ENCODE peak calls at places on chromosomes 7 and 10, in five cellular contexts. Z, J, V, H and S are unnamed samples.

GRCh38 chr7:21844742-21845141 is 101.0 kb downstream of the CDCA7L start:
- DNase-seq in H (no peak), J (no peak), V (no peak), Z (no peak), S (no peak)

GRCh38 chr10:100014129-100014762 is 4.5 kb upstream of the DNMBP start:
- DNase-seq in V (no peak), J (no peak), Z (no peak), H (no peak), S (no peak)

GRCh38 chr10:75461672-75462649 is 30.5 kb downstream of the LRMDA start:
- DNase-seq in H (no peak), V (no peak), J (no peak), Z (no peak), S (no peak)

GRCh38 chr7:34107306-34107705 is 202.0 kb downstream of the BMPER start:
- DNase-seq in H (no peak), J (peak; percentile 29), V (no peak), Z (no peak), S (no peak)

GRCh38 chr10:73076361-73077183 is 20.1 kb downstream of the P4HA1 start:
- DNase-seq in Z (no peak), V (peak; percentile 41), H (peak; percentile 90), J (peak; percentile 70), S (no peak)

GRCh38 chr7:94250124-94250523 is 144.6 kb upstream of the COL1A2 start:
- DNase-seq in V (no peak), J (no peak), H (no peak), Z (no peak), S (no peak)

GRCh38 chr7:44286182-44286617 is 39.2 kb downstream of the CAMK2B start:
- DNase-seq in H (peak; percentile 47), Z (peak; percentile 34), V (peak; percentile 3), J (peak; percentile 8), S (no peak)

GRCh38 chr7:102431617-102432298 is 1.6 kb upstream of the ORAI2 start:
- DNase-seq in Z (no peak), V (peak; percentile 66), H (no peak), J (no peak), S (no peak)

GRCh38 chr7:29236071-29236580 is 41.6 kb downstream of the CHN2 start:
- DNase-seq in H (no peak), V (no peak), Z (no peak), J (no peak), S (no peak)

GRCh38 chr7:42238709-42239395 is 1.8 kb upstream of the GLI3 start:
- DNase-seq in Z (no peak), H (peak; percentile 85), J (peak; percentile 70), V (peak; percentile 10), S (peak; percentile 97)

GRCh38 chr10:127872871-127873600 is 19.7 kb downstream of the CLRN3 start:
- DNase-seq in Z (no peak), H (no peak), J (no peak), V (peak; percentile 83), S (no peak)

GRCh38 chr7:94972296-94972695 is 64.9 kb downstream of the PPP1R9A start:
- DNase-seq in J (no peak), H (no peak), Z (no peak), V (no peak), S (no peak)

GRCh38 chr7:10221084-10221483 is 752.6 kb upstream of the PHF14 start:
- DNase-seq in Z (no peak), H (no peak), V (no peak), J (no peak), S (no peak)

GRCh38 chr10:78684954-78685353 is 383.8 kb upstream of the ZMIZ1 start:
- DNase-seq in Z (no peak), H (no peak), V (no peak), J (no peak), S (no peak)

GRCh38 chr7:21064698-21065648 is 278.3 kb upstream of the SP8 start:
- DNase-seq in J (no peak), V (no peak), H (no peak), Z (no peak), S (no peak)

GRCh38 chr7:96075510-96076349 is 246.2 kb downstream of the SLC25A13 start:
- DNase-seq in Z (peak; percentile 53), V (peak; percentile 41), J (peak; percentile 58), H (peak; percentile 72), S (peak; percentile 45)

GRCh38 chr10:20029523-20029922 is 213.3 kb downstream of the PLXDC2 start:
- DNase-seq in Z (no peak), H (no peak), V (no peak), J (no peak), S (no peak)

GRCh38 chr10:30500963-30501504 is 67.0 kb downstream of the MAP3K8 start:
- DNase-seq in V (no peak), H (no peak), J (no peak), Z (no peak), S (no peak)

GRCh38 chr10:99551158-99551557 is 18.4 kb downstream of the NKX2-3 start:
- DNase-seq in V (peak; percentile 57), Z (no peak), H (peak; percentile 89), J (no peak), S (no peak)

GRCh38 chr7:90211391-90212148 is at the start of gene STEAP2:
- DNase-seq in H (peak; percentile 98), Z (peak; percentile 93), J (peak; percentile 95), V (peak; percentile 89), S (peak; percentile 79)

GRCh38 chr7:67854236-67854635 is 857.6 kb downstream of the TYW1 start:
- DNase-seq in H (no peak), V (no peak), J (no peak), Z (no peak), S (no peak)

GRCh38 chr10:77533156-77533886 is 104.3 kb downstream of the KCNMA1 start:
- DNase-seq in H (no peak), Z (no peak), V (no peak), J (no peak), S (no peak)

GRCh38 chr10:5627486-5628044 is 38.8 kb downstream of the ASB13 start:
- DNase-seq in V (no peak), H (no peak), Z (no peak), J (no peak), S (no peak)

DNA sequence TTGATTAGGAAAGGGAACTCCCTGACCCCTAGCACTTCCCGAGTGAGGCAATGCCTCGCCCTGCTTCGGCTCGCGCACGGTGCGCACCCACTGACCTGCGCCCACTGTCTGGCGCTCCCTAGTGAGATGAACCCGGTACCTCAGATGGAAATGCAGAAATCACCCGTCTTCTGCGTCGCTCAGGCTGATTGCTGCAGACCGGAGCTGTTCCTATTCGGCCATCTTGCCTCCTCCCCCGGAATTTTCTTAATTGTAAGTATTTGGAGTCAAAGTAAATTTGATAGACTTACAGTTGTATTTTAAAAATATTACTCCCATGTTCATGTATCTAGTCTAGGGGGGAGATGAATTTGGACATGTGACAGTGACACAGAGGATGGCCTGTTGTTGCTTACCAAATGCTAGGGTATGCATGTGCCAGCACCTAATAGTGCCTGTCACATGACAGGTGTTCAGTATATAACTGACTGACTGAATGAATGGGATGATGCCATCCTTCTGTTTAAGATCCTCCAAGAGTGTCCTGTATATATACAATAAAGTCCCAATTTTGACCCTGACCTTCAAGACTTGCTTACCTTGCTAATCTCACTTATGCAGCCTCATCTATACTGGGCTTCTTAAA is 42.0 kb upstream of the ICA1 start:
- DNase-seq in H (no peak), J (no peak), Z (no peak), V (no peak), S (no peak)
- TF ChIP-seq POLR2A in H (no peak), J (no peak), Z (no peak), V (no peak), S (no peak)

DNA sequence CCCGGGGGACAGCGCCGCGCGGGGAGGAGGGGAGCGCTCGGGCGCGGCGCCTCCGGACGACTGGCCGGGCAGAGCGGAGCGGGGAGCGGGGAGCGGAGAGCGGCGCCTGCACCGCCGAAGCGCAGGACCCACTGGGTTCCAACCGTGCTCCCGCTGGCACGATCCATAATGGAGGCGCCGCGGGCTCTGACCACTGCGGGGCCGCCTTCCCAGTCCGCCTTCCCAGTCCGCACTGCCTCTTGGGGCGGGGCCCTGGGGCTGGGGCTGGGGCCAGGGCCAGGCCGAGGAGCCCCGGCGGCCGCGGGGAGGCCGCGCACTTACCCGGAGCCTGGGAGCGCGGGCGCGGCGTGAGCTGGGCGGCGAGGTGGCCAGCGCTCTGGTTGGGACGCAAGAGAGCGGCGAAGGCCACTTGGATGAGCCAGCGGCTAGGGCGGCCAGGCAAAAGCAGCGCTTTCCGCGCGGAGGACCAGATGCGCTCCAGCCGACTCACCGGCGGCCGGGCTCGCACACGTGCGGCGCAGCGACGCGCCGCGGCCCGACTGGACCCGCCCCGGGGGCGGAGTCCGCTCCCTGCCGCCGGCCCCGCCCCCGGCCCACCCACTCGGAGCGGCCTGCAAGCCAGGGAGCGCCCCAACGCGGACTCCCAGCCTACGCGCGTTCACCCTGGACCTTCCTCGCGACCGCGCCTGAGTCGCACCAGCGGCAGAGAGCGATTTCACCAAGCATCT is at the start of gene PUS7:
- DNase-seq in J (peak; percentile 89), H (peak; percentile 94), V (peak; percentile 91), Z (peak; percentile 84), S (peak; percentile 91)
- TF ChIP-seq POLR2A in J (peak; percentile 83), H (no peak), V (peak; percentile 44), Z (no peak), S (peak; percentile 96)

GRCh38 chr10:44956176-44956575 is 3.4 kb upstream of the RASSF4 start:
- DNase-seq in Z (no peak), H (peak; percentile 34), J (no peak), V (no peak), S (no peak)
- TF ChIP-seq POLR2A in Z (no peak), H (no peak), J (no peak), V (no peak), S (no peak)

DNA sequence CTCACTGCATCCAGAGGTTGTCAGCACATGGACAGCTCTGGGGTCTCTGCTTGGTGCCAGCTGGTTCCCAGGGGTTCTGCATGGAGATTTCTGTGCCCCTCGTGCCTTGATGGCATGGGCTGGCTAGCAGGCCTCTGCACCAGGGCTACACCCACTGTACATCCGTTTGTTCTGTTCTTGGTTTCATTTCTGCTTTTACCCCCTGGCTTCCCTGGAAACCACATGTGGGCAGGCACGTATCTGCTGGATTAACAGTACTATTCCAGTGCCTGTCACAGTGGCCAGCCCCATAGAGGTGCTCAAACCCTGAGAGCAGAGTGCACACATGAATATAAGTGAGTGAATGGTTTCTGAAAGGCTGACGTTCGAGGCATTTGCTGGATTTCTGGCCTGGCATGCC is 207.2 kb upstream of the GPR26 start:
- DNase-seq in V (no peak), Z (no peak), H (peak; percentile 19), J (no peak), S (no peak)
- TF ChIP-seq POLR2A in V (no peak), Z (no peak), H (no peak), J (no peak), S (no peak)

DNA sequence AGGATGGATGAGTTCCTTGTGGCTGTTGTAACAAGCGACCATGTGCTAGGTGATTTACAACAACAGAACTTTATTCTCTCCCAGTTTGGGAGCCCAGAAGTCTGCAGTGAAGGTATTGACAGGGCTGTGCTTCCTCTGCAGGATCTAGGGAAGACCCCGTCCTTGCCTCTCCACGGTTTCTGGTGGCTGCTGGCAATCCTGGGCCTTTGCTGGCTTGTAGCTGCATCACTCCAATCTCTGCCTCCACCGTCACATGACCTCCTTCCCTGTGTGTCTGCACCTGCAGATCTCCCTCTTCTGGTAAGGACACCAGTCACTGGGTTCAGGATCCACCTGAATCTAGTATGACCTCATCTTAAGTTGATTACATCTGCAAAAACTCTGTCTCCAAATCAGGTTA is 115.6 kb downstream of the GLRX3 start:
- DNase-seq in V (no peak), J (no peak), Z (no peak), H (no peak), S (no peak)
- TF ChIP-seq POLR2A in V (no peak), J (no peak), Z (no peak), H (no peak), S (no peak)